ENCODE peak calls at places on chromosome 20, in seven cellular contexts. G is nephron progenitor cell; Q is foreskin fibroblast; Y is stimulated activated CD8-positive, alpha-beta memory T cell treated with anti-CD3 and anti-CD28 coated beads, Interleukin-15, amount 100 ng/mL, for 24 hours; S is pons; N is hepatic stellate cell; K is GM10248. P is an unnamed sample.

GRCh38 chr20:63177134-63177784 is 38.7 kb downstream of the YTHDF1 start:
- DNase-seq in Q (peak), S (no peak), Y (no peak), N (no peak), G (peak), K (no peak), P (no peak)

GRCh38 chr20:60055740-60056139 is 97.5 kb downstream of the CDH26 start:
- DNase-seq in Q (peak), K (no peak), G (no peak), S (peak), Y (no peak), N (no peak), P (no peak)

GRCh38 chr20:33668087-33668790 is 1.5 kb downstream of the ACTL10 start:
- DNase-seq in Q (no peak), S (no peak), N (peak), K (peak), Y (peak), G (peak), P (no peak)

GRCh38 chr20:62386383-62387218 is at the start of gene RPS21:
- DNase-seq in N (peak), Q (peak), Y (peak), S (peak), G (peak), K (peak), P (peak)

GRCh38 chr20:54477556-54477955 is 2.2 kb downstream of the DOK5 start:
- DNase-seq in S (no peak), G (no peak), K (no peak), Q (peak), Y (no peak), N (no peak), P (no peak)

GRCh38 chr20:2364014-2364413 is 16.7 kb upstream of the TGM6 start:
- DNase-seq in S (no peak), N (no peak), K (no peak), Q (peak), G (no peak), Y (no peak), P (no peak)

GRCh38 chr20:62892348-62893304 is 31.0 kb upstream of the TCFL5 start:
- DNase-seq in N (no peak), K (no peak), G (no peak), S (no peak), Y (no peak), Q (no peak), P (no peak)

GRCh38 chr20:21665687-21666446 is 39.6 kb upstream of the PAX1 start:
- DNase-seq in N (no peak), Y (no peak), Q (no peak), S (no peak), G (no peak), K (no peak), P (no peak)

GRCh38 chr20:8790442-8791074 is 278.3 kb upstream of the PLCB4 start:
- DNase-seq in K (peak), N (peak), Q (peak), G (peak), S (peak), Y (no peak), P (no peak)

GRCh38 chr20:18692453-18692852 is 104.6 kb downstream of the DTD1 start:
- DNase-seq in S (no peak), K (no peak), Y (no peak), N (no peak), Q (peak), G (no peak), P (no peak)

GRCh38 chr20:37355252-37356180 is 9.6 kb downstream of the SRC start:
- DNase-seq in S (no peak), Y (no peak), N (no peak), G (no peak), K (no peak), Q (no peak), P (no peak)

GRCh38 chr20:50027611-50028105 is 44.9 kb downstream of the SNAI1 start:
- DNase-seq in N (peak), Q (peak), G (no peak), Y (no peak), S (peak), K (no peak), P (peak)

GRCh38 chr20:9574182-9574581 is 59.8 kb downstream of the LAMP5 start:
- DNase-seq in S (no peak), G (peak), K (no peak), Y (no peak), Q (no peak), N (no peak), P (no peak)

GRCh38 chr20:38127011-38127621 is 38.0 kb downstream of the TGM2 start:
- DNase-seq in K (no peak), N (peak), S (no peak), Q (peak), G (no peak), Y (no peak), P (peak)

GRCh38 chr20:44157061-44157460 is 29.9 kb downstream of the JPH2 start:
- DNase-seq in N (no peak), K (no peak), Y (no peak), G (no peak), Q (no peak), S (no peak), P (no peak)

GRCh38 chr20:40462600-40462999 is 226.4 kb downstream of the MAFB start:
- DNase-seq in S (no peak), Y (no peak), N (no peak), Q (no peak), G (no peak), K (no peak), P (no peak)

GRCh38 chr20:38804682-38805501 is 605 bp upstream of the PPP1R16B start:
- DNase-seq in G (no peak), Y (peak), K (peak), Q (no peak), S (peak), N (no peak), P (no peak)

GRCh38 chr20:41175727-41176330 is 38.5 kb downstream of the PLCG1 start:
- DNase-seq in N (no peak), S (no peak), K (no peak), Y (no peak), Q (no peak), G (no peak), P (no peak)

GRCh38 chr20:56442381-56443365 is 25.8 kb upstream of the RTF2 start:
- DNase-seq in S (no peak), G (no peak), Y (no peak), K (no peak), Q (no peak), N (no peak), P (no peak)

GRCh38 chr20:33516882-33517281 is 27.0 kb downstream of the CBFA2T2 start:
- DNase-seq in N (no peak), G (no peak), Q (no peak), S (peak), Y (no peak), K (no peak), P (no peak)

GRCh38 chr20:58553841-58554240 is 38.6 kb upstream of the APCDD1L start:
- DNase-seq in K (no peak), Y (no peak), N (no peak), Q (peak), G (no peak), S (no peak), P (no peak)

GRCh38 chr20:48831702-48832422 is 4.1 kb upstream of the PREX1 start:
- DNase-seq in Y (no peak), G (no peak), S (peak), N (peak), K (no peak), Q (peak), P (peak)

GRCh38 chr20:38242848-38243449 is 17.6 kb downstream of the KIAA1755 start:
- DNase-seq in G (peak), S (no peak), N (no peak), Y (no peak), Q (peak), K (no peak), P (no peak)

GRCh38 chr20:63697357-63697867 is 960 bp downstream of the TNFRSF6B start:
- DNase-seq in G (no peak), N (no peak), Y (no peak), Q (no peak), S (no peak), K (no peak), P (no peak)

GRCh38 chr20:346640-347316 is at the start of gene NRSN2:
- DNase-seq in S (no peak), N (peak), Y (no peak), K (peak), G (peak), Q (peak), P (peak)